ENCODE peak calls at places on chromosomes 2 and 18, in seven cellular contexts. I is heart left ventricle, Y is PC-3, J is cardiac muscle cell, A is GM23338, M is A549, N is AG04450. U is an unnamed sample.

GRCh38 chr18:34972765-34973414 is 68.3 kb upstream of the MAPRE2 start:
- DNase-seq in I (no peak), Y (no peak), J (no peak), A (no peak), M (no peak), N (no peak), U (no peak)

GRCh38 chr2:72722492-72723090 is 103.2 kb downstream of the EXOC6B start:
- DNase-seq in I (no peak), Y (no peak), J (no peak), A (no peak), M (no peak), N (peak), U (no peak)

GRCh38 chr2:5695641-5696350 is 3.6 kb downstream of the SOX11 start:
- DNase-seq in I (no peak), Y (no peak), J (peak), A (peak), M (no peak), N (no peak), U (no peak)

GRCh38 chr18:79614211-79615028 is 65.2 kb upstream of the CTDP1 start:
- DNase-seq in I (peak), Y (no peak), J (no peak), A (no peak), M (no peak), N (no peak), U (peak)

GRCh38 chr2:60548844-60549243 is 4.6 kb downstream of the BCL11A start:
- DNase-seq in I (no peak), Y (no peak), J (no peak), A (peak), M (no peak), N (no peak), U (no peak)

GRCh38 chr2:205769879-205770278 is 87.6 kb downstream of the NRP2 start:
- DNase-seq in I (no peak), Y (no peak), J (no peak), A (peak), M (no peak), N (no peak), U (no peak)

GRCh38 chr2:155663265-155663664 is 669.3 kb downstream of the NR4A2 start:
- DNase-seq in I (no peak), Y (peak), J (no peak), A (no peak), M (no peak), N (no peak), U (no peak)

GRCh38 chr18:62425465-62426190 is 97.2 kb upstream of the ZCCHC2 start:
- DNase-seq in I (peak), Y (peak), J (peak), A (peak), M (peak), N (peak), U (peak)

GRCh38 chr2:236841389-236841788 is 244.3 kb upstream of the COPS8 start:
- DNase-seq in I (no peak), Y (no peak), J (no peak), A (no peak), M (no peak), N (no peak), U (no peak)

GRCh38 chr2:236843061-236843460 is 242.6 kb upstream of the COPS8 start:
- DNase-seq in I (no peak), Y (no peak), J (no peak), A (no peak), M (no peak), N (no peak), U (no peak)

GRCh38 chr2:236843604-236844003 is 242.1 kb upstream of the COPS8 start:
- DNase-seq in I (no peak), Y (no peak), J (no peak), A (no peak), M (no peak), N (no peak), U (no peak)

GRCh38 chr2:236840215-236840614 is 245.5 kb upstream of the COPS8 start:
- DNase-seq in I (no peak), Y (no peak), J (no peak), A (no peak), M (no peak), N (no peak), U (no peak)

DNA sequence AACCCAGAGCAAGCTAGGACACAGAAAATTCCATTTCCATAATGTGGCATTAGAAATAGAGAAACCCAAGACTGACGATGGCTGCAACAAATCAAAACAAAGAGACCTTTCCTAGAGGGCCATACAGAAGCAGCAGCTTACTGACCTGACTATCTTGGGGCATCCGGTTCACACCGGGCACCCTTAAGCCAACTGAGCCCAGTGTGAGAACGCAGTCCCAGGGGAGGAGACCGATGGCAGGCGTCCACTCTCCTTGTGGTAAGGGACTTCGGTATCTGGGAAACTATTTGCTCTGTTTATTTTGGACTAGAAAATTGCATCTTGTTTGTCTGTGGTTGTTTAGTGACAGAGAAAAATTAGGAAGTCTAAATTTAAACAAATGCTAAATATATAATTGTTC is 244.8 kb upstream of the COPS8 start:
- DNase-seq in I (peak), Y (no peak), J (no peak), A (no peak), M (no peak), N (no peak), U (no peak)
- H3K27ac ChIP-seq in I (peak), Y (no peak), J (no peak), A (no peak), M (no peak), N (no peak), U (no peak)

DNA sequence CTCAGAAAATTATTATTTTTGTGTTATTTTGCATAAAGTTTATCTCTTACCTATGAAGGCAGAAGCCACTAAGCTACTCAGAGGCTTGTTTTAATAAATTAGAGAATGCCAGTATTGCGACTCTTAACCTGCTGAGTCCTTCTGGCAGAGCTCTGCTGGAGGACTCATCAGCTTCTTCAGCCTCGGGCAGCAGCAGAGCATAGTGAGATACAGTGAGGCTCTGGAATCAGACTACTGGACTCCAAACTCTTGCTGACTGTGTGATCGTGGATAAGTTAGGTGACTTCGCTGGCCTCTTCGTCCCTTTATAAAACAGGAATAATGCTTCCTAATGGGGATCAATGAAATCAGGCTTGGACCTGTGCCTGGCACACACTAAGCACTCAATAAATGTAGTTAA is 1.7 kb downstream of the PTRHD1 start:
- DNase-seq in I (no peak), Y (peak), J (no peak), A (no peak), M (no peak), N (no peak), U (no peak)
- H3K4me3 ChIP-seq in I (no peak), Y (peak), J (no peak), A (no peak), M (no peak), N (no peak), U (no peak)

DNA sequence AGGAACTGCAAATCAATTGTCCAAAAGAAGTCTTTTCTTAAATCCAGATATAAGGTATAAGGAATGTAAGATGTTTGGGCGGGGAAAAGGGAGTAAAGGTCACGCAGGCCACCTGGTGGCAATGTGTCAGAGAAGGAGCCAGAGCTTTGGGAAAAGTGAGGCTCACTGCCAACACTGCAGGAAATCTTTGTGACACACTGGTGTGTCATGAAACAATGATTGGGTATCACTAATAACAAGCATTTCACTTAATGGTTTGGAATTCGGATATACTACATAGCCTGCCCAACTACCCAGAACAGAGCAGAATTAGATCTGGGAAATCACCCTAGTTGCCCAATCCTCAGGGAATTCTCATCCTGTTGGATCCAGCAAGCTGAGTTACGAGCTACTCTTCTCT is 61.0 kb downstream of the RBMS1 start:
- DNase-seq in I (no peak), Y (peak), J (no peak), A (peak), M (peak), N (no peak), U (no peak)
- TF ChIP-seq CTCF in I (no peak), Y (peak), J (no peak), A (peak), M (no peak), N (no peak), U (no peak)

DNA sequence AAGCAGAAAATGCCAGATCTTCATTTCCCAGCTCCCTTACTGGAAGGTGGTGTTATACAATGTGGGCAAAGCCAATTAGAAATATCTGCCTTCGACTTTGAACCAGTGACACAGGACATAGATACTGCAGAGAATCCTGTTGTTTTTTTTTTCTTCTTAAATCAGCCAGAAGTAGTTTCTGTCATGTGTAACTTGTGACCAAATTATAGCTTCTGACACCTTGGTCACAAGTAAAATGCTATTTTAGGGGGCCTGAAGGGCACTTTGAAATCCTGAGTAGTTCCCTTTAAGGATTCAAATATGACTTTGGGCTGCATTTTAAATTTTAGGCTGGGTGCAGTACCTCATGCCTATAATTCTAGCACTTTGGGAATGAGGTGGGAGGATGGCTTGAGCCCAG is 89.0 kb upstream of the TLK1 start:
- DNase-seq in I (no peak), Y (no peak), J (no peak), A (no peak), M (no peak), N (no peak), U (no peak)
- H3K27ac ChIP-seq in I (no peak), Y (no peak), J (no peak), A (no peak), M (no peak), N (no peak), U (no peak)

GRCh38 chr2:109129356-109129920 is 433 bp downstream of the SH3RF3 start:
- DNase-seq in I (peak), Y (peak), J (peak), A (peak), M (peak), N (no peak), U (no peak)

GRCh38 chr2:109129921-109130725 is 1.1 kb downstream of the SH3RF3 start:
- DNase-seq in I (no peak), Y (peak), J (no peak), A (peak), M (no peak), N (no peak), U (no peak)

GRCh38 chr2:109128048-109128465 is 948 bp upstream of the SH3RF3 start:
- DNase-seq in I (peak), Y (peak), J (peak), A (peak), M (peak), N (peak), U (peak)

GRCh38 chr2:109127556-109127955 is 1.4 kb upstream of the SH3RF3 start:
- DNase-seq in I (no peak), Y (no peak), J (no peak), A (no peak), M (no peak), N (no peak), U (no peak)

DNA sequence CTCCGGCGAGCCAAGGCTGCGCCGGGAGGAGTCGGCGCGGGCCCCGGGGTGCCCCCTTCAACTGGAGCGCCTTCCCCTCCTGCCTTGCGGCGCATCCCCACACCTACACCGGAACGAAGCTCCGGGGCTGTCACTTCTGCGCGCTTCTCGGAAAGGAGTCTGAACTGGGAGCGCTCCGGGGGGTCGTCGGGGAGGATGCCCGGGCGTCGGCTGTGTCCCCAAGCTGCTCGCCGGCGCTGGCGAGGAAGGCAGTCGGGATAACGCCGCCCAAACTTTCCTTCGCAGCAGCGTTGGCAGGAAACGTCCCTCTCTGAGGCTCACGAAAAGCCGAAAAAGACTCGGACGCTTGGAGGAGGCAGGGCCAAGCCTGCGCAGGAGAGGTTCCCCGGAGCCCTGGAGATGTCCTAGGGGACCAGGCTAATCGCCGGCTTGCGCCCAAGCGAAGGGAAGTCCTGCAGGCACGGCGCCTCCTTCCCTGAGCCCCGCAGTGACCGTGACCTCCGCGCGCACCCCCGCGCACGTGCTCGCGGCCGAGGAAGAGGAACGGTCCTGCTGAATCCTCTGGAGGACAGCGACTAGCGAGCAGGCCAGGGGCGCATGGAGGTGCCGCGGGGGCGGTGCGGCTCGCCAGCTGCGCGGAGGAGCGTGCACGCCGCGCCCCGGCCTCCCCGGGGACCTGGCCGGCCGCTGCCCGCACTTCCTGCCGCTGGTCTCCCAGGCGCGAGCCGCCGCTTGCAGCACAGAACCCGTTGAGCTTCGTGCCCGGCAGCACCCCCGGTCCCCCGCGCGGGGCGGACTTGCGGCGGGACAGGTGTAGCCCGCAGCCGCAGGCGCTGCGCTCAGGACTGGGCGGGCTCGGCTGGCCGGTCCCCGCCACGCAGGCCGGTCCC is at the start of gene SH3RF3:
- DNase-seq in I (peak), Y (peak), J (peak), A (peak), M (peak), N (no peak), U (no peak)
- H3K4me3 ChIP-seq in I (peak), Y (peak), J (peak), A (peak), M (peak), N (peak), U (peak)

GRCh38 chr18:77135339-77136075 is 2.9 kb upstream of the MBP start:
- DNase-seq in I (no peak), Y (no peak), J (no peak), A (no peak), M (no peak), N (no peak), U (no peak)

GRCh38 chr18:77132369-77133050 is at the start of gene MBP:
- DNase-seq in I (peak), Y (peak), J (peak), A (peak), M (no peak), N (no peak), U (no peak)

GRCh38 chr18:77133051-77133919 is 702 bp upstream of the MBP start:
- DNase-seq in I (peak), Y (peak), J (peak), A (peak), M (no peak), N (no peak), U (no peak)

GRCh38 chr18:77134611-77135010 is 2.0 kb upstream of the MBP start:
- DNase-seq in I (no peak), Y (no peak), J (no peak), A (no peak), M (no peak), N (no peak), U (no peak)

GRCh38 chr18:77133920-77134496 is 1.4 kb upstream of the MBP start:
- DNase-seq in I (peak), Y (no peak), J (no peak), A (no peak), M (no peak), N (no peak), U (peak)
- TF ChIP-seq CTCF in I (no peak), Y (no peak), J (no peak), A (no peak), M (no peak), N (no peak), U (no peak)

DNA sequence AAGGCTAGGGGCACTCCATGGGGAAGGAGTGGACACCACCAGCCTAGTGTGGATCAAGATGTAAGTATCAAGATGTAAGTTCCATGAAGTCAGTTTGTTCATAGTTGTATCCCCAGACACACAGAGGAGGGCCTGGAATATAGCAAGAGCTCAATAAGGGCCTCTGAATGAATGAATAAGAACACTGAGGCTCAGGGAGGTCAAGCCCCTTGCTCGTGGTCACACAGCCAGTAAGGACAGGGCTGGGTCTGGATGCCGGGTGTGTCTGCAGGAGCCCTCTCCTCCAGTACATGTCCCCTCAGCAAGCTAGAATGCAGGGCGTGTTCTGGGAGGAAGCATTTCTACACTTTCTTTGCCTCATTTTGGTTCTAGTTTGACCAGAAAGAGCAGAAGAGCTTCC is 2.9 kb downstream of the RUFY4 start:
- DNase-seq in I (no peak), Y (no peak), J (no peak), A (no peak), M (no peak), N (no peak), U (no peak)
- H3K27ac ChIP-seq in I (no peak), Y (no peak), J (no peak), A (no peak), M (no peak), N (no peak), U (no peak)

GRCh38 chr2:230717595-230717994 is 5.0 kb downstream of the CAB39 start:
- DNase-seq in I (no peak), Y (no peak), J (peak), A (peak), M (no peak), N (no peak), U (no peak)
- H3K4me3 ChIP-seq in I (no peak), Y (no peak), J (no peak), A (peak), M (no peak), N (no peak), U (no peak)